ENCODE peak calls at places on chromosomes 16 and 17, in six cellular contexts. Y is uterus; F is CD8-positive, alpha-beta memory T cell; A is tibial artery; D is IMR-90; N is aorta. W is an unnamed sample.

GRCh38 chr16:57266531-57267268 is 17.8 kb downstream of the PLLP start:
- DNase-seq in Y (no peak), F (no peak), A (no peak), D (no peak), N (no peak), W (peak)

GRCh38 chr17:79042421-79043190 is 18.6 kb downstream of the C1QTNF1 start:
- DNase-seq in Y (peak), F (peak), A (peak), D (peak), N (peak), W (peak)

GRCh38 chr17:79811036-79811887 is 14.4 kb upstream of the CBX8 start:
- DNase-seq in Y (no peak), F (no peak), A (no peak), D (no peak), N (no peak), W (no peak)

GRCh38 chr17:40130352-40131042 is 8.7 kb downstream of the MSL1 start:
- DNase-seq in Y (no peak), F (no peak), A (peak), D (no peak), N (peak), W (no peak)

GRCh38 chr17:30372755-30373154 is 6.0 kb upstream of the CPD start:
- DNase-seq in Y (no peak), F (no peak), A (no peak), D (peak), N (no peak), W (no peak)

GRCh38 chr16:16048904-16049582 is 99.6 kb downstream of the ABCC1 start:
- DNase-seq in Y (no peak), F (no peak), A (no peak), D (no peak), N (no peak), W (no peak)

GRCh38 chr16:22007509-22008214 is at the start of gene MOSMO:
- DNase-seq in Y (peak), F (peak), A (peak), D (peak), N (peak), W (peak)

GRCh38 chr16:87305505-87306391 is 11.4 kb downstream of the C16orf95 start:
- DNase-seq in Y (no peak), F (no peak), A (no peak), D (no peak), N (no peak), W (no peak)

GRCh38 chr17:17514993-17515920 is 19.1 kb upstream of the RASD1 start:
- DNase-seq in Y (no peak), F (no peak), A (no peak), D (peak), N (peak), W (no peak)

GRCh38 chr16:50234771-50235556 is 31.4 kb upstream of the ADCY7 start:
- DNase-seq in Y (no peak), F (no peak), A (no peak), D (peak), N (no peak), W (no peak)

GRCh38 chr16:3716831-3717234 is 491 bp downstream of the TRAP1 start:
- DNase-seq in Y (no peak), F (no peak), A (no peak), D (no peak), N (no peak), W (peak)

GRCh38 chr17:51807460-51807859 is 351.1 kb downstream of the CA10 start:
- DNase-seq in Y (no peak), F (no peak), A (no peak), D (no peak), N (no peak), W (no peak)
- H3K27ac ChIP-seq in Y (no peak), F (no peak), A (no peak), D (no peak), N (no peak), W (no peak)

GRCh38 chr17:48024149-48025039 is 13.2 kb downstream of the COPZ2 start:
- DNase-seq in Y (peak), F (peak), A (peak), D (no peak), N (peak), W (peak)

GRCh38 chr17:48021964-48022363 is 15.6 kb downstream of the COPZ2 start:
- DNase-seq in Y (no peak), F (no peak), A (no peak), D (no peak), N (no peak), W (no peak)

GRCh38 chr17:48025040-48025903 is 12.3 kb downstream of the COPZ2 start:
- DNase-seq in Y (peak), F (peak), A (peak), D (peak), N (peak), W (peak)

GRCh38 chr17:48022906-48023305 is 14.7 kb downstream of the COPZ2 start:
- DNase-seq in Y (no peak), F (no peak), A (no peak), D (no peak), N (no peak), W (no peak)

DNA sequence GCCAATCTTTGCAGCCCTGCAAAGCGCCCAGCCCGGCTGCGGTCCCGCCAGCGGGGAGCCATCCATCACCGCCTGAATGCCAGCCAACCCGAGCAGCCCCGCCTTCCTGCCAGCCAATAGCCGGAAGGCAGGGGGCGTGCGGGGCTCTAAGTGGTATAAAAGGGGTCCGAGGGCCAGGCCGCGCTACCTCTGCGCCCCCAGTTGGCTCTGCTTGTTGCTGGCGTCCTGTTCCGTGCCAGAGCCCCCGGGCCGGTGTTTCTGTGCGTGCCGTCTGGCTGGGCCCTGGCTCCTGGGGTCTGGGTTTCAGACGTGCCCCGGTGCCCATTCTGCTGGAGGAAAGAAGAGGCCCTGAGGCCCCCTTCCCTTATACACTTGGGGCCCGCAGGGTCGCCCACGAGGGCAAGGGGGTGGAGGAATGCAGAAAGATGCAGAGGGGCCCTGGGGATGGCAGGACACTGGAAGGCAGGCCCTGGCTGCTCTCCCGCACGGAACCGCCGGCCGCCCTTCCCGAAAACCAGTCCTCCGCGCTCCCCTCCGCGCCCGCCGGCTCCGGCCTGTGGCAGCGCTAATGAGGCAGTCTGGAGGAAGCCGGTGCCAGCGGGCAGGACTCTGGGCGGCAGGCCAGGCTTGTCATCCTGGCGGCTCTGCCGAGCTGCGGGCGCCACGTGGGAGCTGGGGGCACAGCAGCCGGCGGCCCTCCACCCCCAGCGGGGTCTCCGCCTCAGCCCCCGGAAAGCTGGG is 14.0 kb downstream of the COPZ2 start:
- DNase-seq in Y (peak), F (peak), A (peak), D (peak), N (peak), W (peak)
- H3K27ac ChIP-seq in Y (peak), F (peak), A (peak), D (no peak), N (peak), W (peak)

GRCh38 chr16:30987581-30988190 is 2.7 kb downstream of the HSD3B7 start:
- DNase-seq in Y (no peak), F (no peak), A (no peak), D (no peak), N (no peak), W (no peak)

GRCh38 chr16:30984669-30985400 is at the start of gene HSD3B7:
- DNase-seq in Y (peak), F (peak), A (peak), D (peak), N (peak), W (peak)

GRCh38 chr16:30983898-30984610 is 953 bp upstream of the HSD3B7 start:
- DNase-seq in Y (no peak), F (no peak), A (no peak), D (no peak), N (no peak), W (no peak)

GRCh38 chr16:30985401-30986128 is 558 bp downstream of the HSD3B7 start:
- DNase-seq in Y (peak), F (no peak), A (peak), D (no peak), N (no peak), W (no peak)

GRCh38 chr16:30986129-30986991 is 1.4 kb downstream of the HSD3B7 start:
- DNase-seq in Y (no peak), F (no peak), A (no peak), D (no peak), N (no peak), W (no peak)
- H3K27ac ChIP-seq in Y (no peak), F (no peak), A (peak), D (no peak), N (no peak), W (no peak)

DNA sequence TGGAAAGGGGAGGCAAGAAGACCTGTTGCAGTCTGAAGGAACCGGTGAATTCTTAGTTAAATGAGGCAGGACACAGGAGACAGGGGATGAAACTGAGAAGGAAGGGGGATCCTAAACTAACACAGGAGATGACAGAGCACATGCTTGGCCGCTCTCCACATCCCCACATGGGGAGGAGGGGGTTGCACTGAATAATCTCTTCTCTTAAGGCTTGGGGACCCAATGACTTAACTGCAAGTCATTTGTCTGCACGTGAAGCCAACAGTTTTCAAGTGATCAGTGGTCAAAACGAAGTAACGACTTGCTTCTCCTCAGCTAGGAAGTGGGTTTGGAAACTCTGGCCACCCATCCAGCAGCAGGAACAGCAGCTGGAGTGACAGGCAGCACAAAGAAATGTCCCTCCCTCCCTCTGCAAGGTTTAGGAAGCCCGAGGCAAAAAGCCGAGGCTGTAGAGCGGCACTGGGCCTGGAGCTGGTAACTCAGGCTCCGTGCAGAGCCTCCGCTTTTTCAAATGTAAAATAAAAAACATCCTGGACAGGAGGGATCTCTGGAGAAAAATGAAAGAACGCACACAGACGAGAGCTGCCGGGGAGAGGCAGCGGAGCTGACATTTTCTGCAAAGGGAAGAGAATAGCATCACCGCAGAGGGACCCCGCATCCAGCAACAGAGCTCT is 335.1 kb upstream of the ZFHX3 start:
- DNase-seq in Y (no peak), F (no peak), A (no peak), D (no peak), N (no peak), W (no peak)
- H3K27ac ChIP-seq in Y (no peak), F (no peak), A (no peak), D (no peak), N (no peak), W (no peak)

GRCh38 chr17:75392559-75392958 is 12.9 kb downstream of the GRB2 start:
- DNase-seq in Y (no peak), F (no peak), A (no peak), D (no peak), N (no peak), W (no peak)
- H3K27ac ChIP-seq in Y (peak), F (no peak), A (peak), D (no peak), N (no peak), W (no peak)

DNA sequence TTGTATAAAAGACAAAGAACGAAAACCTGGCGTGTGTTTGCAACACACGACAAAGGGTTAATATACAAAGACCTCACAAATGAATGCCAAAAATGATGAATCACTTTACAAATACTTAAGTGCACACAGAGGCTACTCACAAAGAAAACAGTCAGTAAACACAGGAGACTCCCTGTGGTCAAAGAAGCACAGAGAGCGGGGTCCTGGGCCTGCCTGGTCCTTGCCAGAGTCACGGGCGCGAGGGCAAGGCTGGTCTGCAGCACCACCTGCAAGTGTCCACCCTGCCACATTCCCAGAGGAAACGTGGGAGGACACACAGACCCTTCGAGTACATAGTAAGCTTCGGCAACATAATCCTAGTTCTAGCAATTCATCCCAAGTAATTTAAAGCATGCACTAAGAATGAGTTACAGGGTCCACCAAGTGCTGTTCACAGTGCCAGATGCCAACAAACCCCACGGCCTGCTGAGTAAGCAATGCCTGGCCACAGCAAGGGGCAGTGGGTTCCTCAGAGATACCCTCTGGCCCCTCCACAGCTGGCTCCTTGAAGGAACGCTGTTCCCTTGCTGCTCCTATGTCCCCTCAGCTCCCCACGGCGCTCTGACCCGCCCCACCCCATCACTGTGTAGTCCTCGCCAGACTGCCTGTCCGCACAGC is 24.6 kb upstream of the FAAP100 start:
- DNase-seq in Y (no peak), F (no peak), A (no peak), D (peak), N (no peak), W (no peak)
- H3K27ac ChIP-seq in Y (no peak), F (no peak), A (peak), D (peak), N (peak), W (no peak)

GRCh38 chr16:8717469-8717868 is 43.1 kb downstream of the ABAT start:
- DNase-seq in Y (no peak), F (no peak), A (no peak), D (no peak), N (no peak), W (no peak)

GRCh38 chr16:8717892-8718400 is 43.5 kb downstream of the ABAT start:
- DNase-seq in Y (no peak), F (no peak), A (no peak), D (no peak), N (no peak), W (no peak)

GRCh38 chr16:8716052-8716451 is 41.6 kb downstream of the ABAT start:
- DNase-seq in Y (no peak), F (no peak), A (no peak), D (no peak), N (no peak), W (no peak)

GRCh38 chr16:8718753-8719386 is 44.5 kb downstream of the ABAT start:
- DNase-seq in Y (no peak), F (no peak), A (no peak), D (no peak), N (no peak), W (no peak)

DNA sequence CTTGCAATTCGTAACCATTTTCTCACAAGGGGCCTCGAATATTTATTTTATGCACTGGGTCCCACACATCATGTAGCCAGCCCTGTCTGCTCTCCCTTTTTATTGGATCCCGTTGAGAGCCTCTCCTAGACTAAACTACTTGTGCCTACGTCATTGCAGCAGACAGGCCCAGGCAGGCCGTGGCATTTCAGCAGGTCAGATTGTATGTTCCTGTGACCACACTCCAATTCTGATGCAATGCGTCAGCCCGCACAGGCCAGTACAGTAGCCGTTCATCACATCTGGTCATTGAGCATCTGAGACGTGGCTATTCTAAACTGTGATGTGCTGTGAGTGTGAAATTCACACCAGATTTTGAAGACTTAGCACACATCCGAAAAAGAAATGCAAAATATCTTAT is 42.2 kb downstream of the ABAT start:
- DNase-seq in Y (no peak), F (no peak), A (no peak), D (peak), N (no peak), W (no peak)
- H3K27ac ChIP-seq in Y (no peak), F (no peak), A (no peak), D (no peak), N (no peak), W (no peak)

GRCh38 chr16:2048116-2048543 is 345 bp downstream of the TSC2 start:
- DNase-seq in Y (no peak), F (no peak), A (no peak), D (no peak), N (no peak), W (no peak)

GRCh38 chr16:2046125-2046888 is 1.3 kb downstream of the NTHL1 start:
- DNase-seq in Y (no peak), F (no peak), A (no peak), D (no peak), N (no peak), W (no peak)

GRCh38 chr16:2046889-2047329 is 725 bp downstream of the NTHL1 start:
- DNase-seq in Y (no peak), F (no peak), A (no peak), D (no peak), N (no peak), W (no peak)

GRCh38 chr16:2044541-2044940 is 3.1 kb downstream of the NTHL1 start:
- DNase-seq in Y (no peak), F (no peak), A (no peak), D (no peak), N (no peak), W (no peak)

GRCh38 chr16:2047330-2048115 is at the start of the genes NTHL1 and TSC2:
- DNase-seq in Y (peak), F (peak), A (peak), D (peak), N (peak), W (peak)
- H3K27ac ChIP-seq in Y (peak), F (peak), A (peak), D (peak), N (no peak), W (peak)

DNA sequence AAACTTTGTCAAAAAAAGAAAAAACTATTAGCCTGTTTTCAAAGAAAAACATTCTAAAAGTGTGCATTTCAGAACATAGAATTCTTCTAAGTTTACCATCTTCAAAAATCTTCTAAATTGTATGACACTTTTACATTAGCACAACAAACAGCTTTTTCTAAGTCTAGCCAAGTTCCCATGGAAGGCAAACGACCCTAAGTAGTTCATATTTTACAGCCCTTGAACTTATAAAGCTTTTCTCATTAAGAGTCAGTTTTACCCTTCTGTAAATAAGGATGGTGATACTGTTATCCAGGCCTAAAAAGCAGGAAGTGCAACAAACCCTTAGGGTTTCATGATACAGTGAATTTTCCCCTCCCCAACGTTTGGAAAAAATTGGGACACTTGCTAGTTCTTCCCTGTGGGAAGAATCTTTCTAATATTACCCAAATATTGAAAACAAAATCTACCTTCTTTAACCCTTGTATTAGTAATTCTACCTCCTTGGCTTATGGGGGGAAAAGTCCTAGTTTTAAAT is 4.0 kb upstream of the ARL6IP1 start:
- DNase-seq in Y (no peak), F (no peak), A (no peak), D (no peak), N (no peak), W (no peak)
- H3K27ac ChIP-seq in Y (peak), F (no peak), A (peak), D (no peak), N (no peak), W (peak)